ENCODE peak calls at places on chromosomes 3 and 15, in six cellular contexts. Z, A, E, J, F and K are unnamed samples.

GRCh38 chr3:153752405-153753027 is 368.7 kb upstream of the ARHGEF26 start:
- DNase-seq in Z (no peak), A (no peak), E (no peak), J (no peak), F (no peak), K (no peak)

GRCh38 chr3:162171970-162172369 is 675.4 kb downstream of the OTOL1 start:
- DNase-seq in Z (no peak), A (no peak), E (no peak), J (no peak), F (no peak), K (no peak)

GRCh38 chr15:63155486-63155885 is 1.8 kb downstream of the RPS27L start:
- DNase-seq in Z (no peak), A (no peak), E (no peak), J (no peak), F (no peak), K (no peak)

GRCh38 chr3:167885277-167885676 is 149.8 kb downstream of the SERPINI1 start:
- DNase-seq in Z (no peak), A (no peak), E (no peak), J (no peak), F (peak), K (no peak)

GRCh38 chr15:40244961-40245523 is 6.2 kb downstream of the PAK6 start:
- DNase-seq in Z (no peak), A (peak), E (no peak), J (no peak), F (no peak), K (no peak)

GRCh38 chr15:82551646-82552247 is 11.5 kb upstream of the RPS17 start:
- DNase-seq in Z (no peak), A (no peak), E (no peak), J (no peak), F (peak), K (no peak)

GRCh38 chr3:64341355-64341754 is 116.1 kb upstream of the PRICKLE2 start:
- DNase-seq in Z (no peak), A (no peak), E (no peak), J (no peak), F (no peak), K (no peak)

GRCh38 chr3:126320517-126321293 is 36.5 kb downstream of the KLF15 start:
- DNase-seq in Z (no peak), A (no peak), E (no peak), J (no peak), F (no peak), K (no peak)

GRCh38 chr3:164883161-164883560 is 195.1 kb downstream of the SI start:
- DNase-seq in Z (no peak), A (no peak), E (no peak), J (no peak), F (no peak), K (no peak)

GRCh38 chr3:62168356-62168755 is 205.0 kb downstream of the FEZF2 start:
- DNase-seq in Z (no peak), A (no peak), E (no peak), J (no peak), F (no peak), K (no peak)

GRCh38 chr3:83034806-83035703 is 1273.6 kb upstream of the GBE1 start:
- DNase-seq in Z (no peak), A (no peak), E (no peak), J (no peak), F (no peak), K (no peak)

GRCh38 chr15:74854453-74854852 is 11.5 kb upstream of the ULK3 start:
- DNase-seq in Z (no peak), A (no peak), E (no peak), J (no peak), F (no peak), K (no peak)

GRCh38 chr15:74365619-74366445 is 1.6 kb downstream of the CYP11A1 start:
- DNase-seq in Z (no peak), A (peak), E (no peak), J (no peak), F (no peak), K (no peak)

GRCh38 chr15:83499476-83499875 is 52.3 kb downstream of the SH3GL3 start:
- DNase-seq in Z (no peak), A (no peak), E (no peak), J (no peak), F (no peak), K (no peak)

GRCh38 chr3:184361532-184361931 is at the start of the genes CLCN2 and POLR2H:
- DNase-seq in Z (peak), A (no peak), E (no peak), J (no peak), F (peak), K (peak)

GRCh38 chr3:194960446-194961032 is 274.9 kb downstream of the FAM43A start:
- DNase-seq in Z (no peak), A (no peak), E (peak), J (no peak), F (no peak), K (no peak)

GRCh38 chr3:22835041-22835440 is 368.1 kb upstream of the UBE2E2 start:
- DNase-seq in Z (no peak), A (no peak), E (no peak), J (no peak), F (peak), K (no peak)

GRCh38 chr15:23629234-23629805 is 18.3 kb downstream of the MAGEL2 start:
- DNase-seq in Z (no peak), A (no peak), E (no peak), J (no peak), F (peak), K (no peak)

GRCh38 chr3:33060609-33061337 is 36.2 kb downstream of the GLB1 start:
- DNase-seq in Z (no peak), A (no peak), E (no peak), J (no peak), F (no peak), K (peak)

GRCh38 chr3:41362638-41363559 is 163.6 kb downstream of the CTNNB1 start:
- DNase-seq in Z (no peak), A (no peak), E (no peak), J (no peak), F (no peak), K (no peak)

GRCh38 chr15:96230557-96231181 is 99.8 kb upstream of the NR2F2 start:
- DNase-seq in Z (no peak), A (no peak), E (no peak), J (no peak), F (no peak), K (no peak)

GRCh38 chr3:174440350-174440716 is 418.8 kb upstream of the NAALADL2 start:
- DNase-seq in Z (peak), A (peak), E (no peak), J (peak), F (peak), K (no peak)

GRCh38 chr15:90291679-90292356 is 26.3 kb downstream of the NGRN start:
- DNase-seq in Z (peak), A (no peak), E (no peak), J (no peak), F (peak), K (no peak)

GRCh38 chr15:80351211-80351610 is 53.0 kb upstream of the ARNT2 start:
- DNase-seq in Z (no peak), A (no peak), E (no peak), J (no peak), F (no peak), K (no peak)

GRCh38 chr3:168216851-168217250 is 121.1 kb upstream of the GOLIM4 start:
- DNase-seq in Z (no peak), A (no peak), E (no peak), J (no peak), F (no peak), K (no peak)